ENCODE peak calls at places on chromosome 15, in seven cellular contexts. Z, V, Y, O, A, T and K are unnamed samples.

GRCh38 chr15:89353991-89354390 is 19.4 kb upstream of the POLG start:
- DNase-seq in Z (no peak), V (no peak), Y (no peak), O (no peak), A (no peak), T (no peak), K (no peak)

GRCh38 chr15:99711685-99712084 is 21.6 kb downstream of the LYSMD4 start:
- DNase-seq in Z (no peak), V (no peak), Y (no peak), O (no peak), A (no peak), T (no peak), K (no peak)

GRCh38 chr15:70328137-70329115 is 230.7 kb upstream of the TLE3 start:
- DNase-seq in Z (peak), V (peak), Y (peak), O (peak), A (peak), T (no peak), K (peak)

GRCh38 chr15:63628123-63628822 is 31.1 kb downstream of the FBXL22 start:
- DNase-seq in Z (no peak), V (no peak), Y (peak), O (no peak), A (no peak), T (no peak), K (no peak)

GRCh38 chr15:92614791-92615785 is 40.5 kb downstream of the FAM174B start:
- DNase-seq in Z (no peak), V (no peak), Y (no peak), O (no peak), A (no peak), T (peak), K (no peak)

GRCh38 chr15:33492434-33493052 is 181.8 kb downstream of the RYR3 start:
- DNase-seq in Z (no peak), V (no peak), Y (no peak), O (no peak), A (no peak), T (no peak), K (no peak)

GRCh38 chr15:55389276-55389631 is 18.9 kb downstream of the CCPG1 start:
- DNase-seq in Z (no peak), V (no peak), Y (no peak), O (no peak), A (no peak), T (no peak), K (no peak)

GRCh38 chr15:56249080-56249479 is 5.4 kb upstream of the RFX7 start:
- DNase-seq in Z (no peak), V (no peak), Y (peak), O (no peak), A (no peak), T (no peak), K (no peak)

GRCh38 chr15:25796395-25796794 is 66.7 kb downstream of the ATP10A start:
- DNase-seq in Z (no peak), V (no peak), Y (no peak), O (no peak), A (no peak), T (no peak), K (no peak)

GRCh38 chr15:35751421-35752133 is 205.6 kb upstream of the DPH6 start:
- DNase-seq in Z (peak), V (peak), Y (peak), O (peak), A (no peak), T (peak), K (peak)

GRCh38 chr15:65085990-65086679 is 9.6 kb downstream of the KBTBD13 start:
- DNase-seq in Z (no peak), V (peak), Y (no peak), O (peak), A (no peak), T (peak), K (peak)

GRCh38 chr15:52667597-52667996 is 11.6 kb downstream of the ATOSA start:
- DNase-seq in Z (no peak), V (no peak), Y (peak), O (no peak), A (no peak), T (no peak), K (no peak)

GRCh38 chr15:74053941-74054529 is 28.3 kb downstream of the GOLGA6A start:
- DNase-seq in Z (peak), V (peak), Y (peak), O (peak), A (peak), T (peak), K (peak)

GRCh38 chr15:73564255-73564654 is 68.9 kb downstream of the NPTN start:
- DNase-seq in Z (no peak), V (no peak), Y (peak), O (peak), A (peak), T (no peak), K (peak)

GRCh38 chr15:88704791-88705768 is 66.3 kb downstream of the ISG20 start:
- DNase-seq in Z (peak), V (peak), Y (peak), O (peak), A (no peak), T (peak), K (peak)

GRCh38 chr15:29922191-29922590 is 99.9 kb upstream of the TJP1 start:
- DNase-seq in Z (no peak), V (no peak), Y (no peak), O (no peak), A (no peak), T (no peak), K (no peak)
- H3K4me3 ChIP-seq in Z (no peak), V (no peak), Y (no peak), O (no peak), A (no peak), T (no peak), K (no peak)

DNA sequence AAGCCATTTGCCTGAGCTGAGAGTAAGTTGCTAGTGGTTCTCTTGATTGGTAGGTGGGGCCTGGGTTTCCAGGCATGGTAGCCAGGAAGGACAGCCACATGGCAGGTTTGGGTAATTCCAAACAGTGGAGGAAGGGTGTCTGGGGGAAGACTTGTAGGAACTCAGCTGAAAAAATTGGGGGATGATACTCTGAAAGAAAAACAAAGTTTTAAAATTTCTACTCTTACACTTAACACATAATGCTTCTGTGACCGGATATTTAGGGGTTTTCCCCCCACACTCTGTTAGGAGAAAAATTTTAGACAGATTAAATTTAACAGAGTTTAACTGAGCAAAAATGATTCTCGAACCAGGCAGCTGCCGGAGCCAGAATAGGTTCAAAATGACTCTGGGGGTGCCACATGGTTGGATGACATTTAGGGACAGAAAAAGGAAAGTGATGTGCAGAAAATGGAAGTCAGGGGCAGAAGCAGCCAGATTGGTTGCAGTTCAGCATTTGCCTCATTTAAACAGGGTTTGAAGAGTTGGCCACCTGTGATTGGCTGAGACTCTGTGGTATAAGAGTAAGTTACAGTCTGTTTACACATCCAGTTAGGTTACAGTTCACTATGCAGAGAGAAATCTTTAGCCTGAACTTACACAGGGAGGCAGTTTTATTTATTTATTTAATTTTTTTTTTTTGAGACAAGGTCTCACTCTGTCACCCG is 8.1 kb downstream of the B2M start:
- DNase-seq in Z (no peak), V (no peak), Y (no peak), O (peak), A (no peak), T (no peak), K (no peak)
- H3K4me3 ChIP-seq in Z (no peak), V (no peak), Y (no peak), O (no peak), A (no peak), T (no peak), K (no peak)

GRCh38 chr15:75817151-75817935 is 25.9 kb upstream of the UBE2Q2 start:
- DNase-seq in Z (no peak), V (no peak), Y (peak), O (no peak), A (no peak), T (no peak), K (no peak)
- H3K4me3 ChIP-seq in Z (no peak), V (peak), Y (no peak), O (peak), A (no peak), T (peak), K (no peak)

GRCh38 chr15:41494922-41495735 is 1.5 kb downstream of the ITPKA start:
- DNase-seq in Z (no peak), V (peak), Y (no peak), O (no peak), A (no peak), T (peak), K (no peak)
- H3K4me3 ChIP-seq in Z (no peak), V (no peak), Y (peak), O (no peak), A (peak), T (peak), K (peak)

DNA sequence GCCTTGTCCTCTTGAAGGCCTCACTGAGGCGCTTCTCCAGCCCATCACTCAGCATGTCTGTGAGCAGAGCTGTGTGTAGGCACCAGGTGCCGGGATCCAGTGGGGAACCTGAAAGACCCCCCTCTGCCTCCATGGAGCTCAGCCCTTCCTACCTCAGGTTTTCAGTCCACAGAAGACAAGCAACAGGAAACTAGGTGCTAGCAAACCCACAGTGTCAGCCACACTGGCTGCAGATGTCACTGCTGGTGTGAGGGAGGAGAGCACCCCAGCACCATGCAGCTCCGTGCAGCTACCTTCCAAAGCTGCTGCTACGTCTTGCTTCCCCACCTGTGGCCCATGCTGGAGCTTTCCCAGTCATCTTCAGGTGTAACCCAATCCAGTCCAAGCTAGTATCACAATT is 17.9 kb downstream of the PSTPIP1 start:
- DNase-seq in Z (no peak), V (no peak), Y (no peak), O (no peak), A (no peak), T (no peak), K (no peak)
- H3K4me3 ChIP-seq in Z (no peak), V (no peak), Y (no peak), O (no peak), A (no peak), T (no peak), K (no peak)

DNA sequence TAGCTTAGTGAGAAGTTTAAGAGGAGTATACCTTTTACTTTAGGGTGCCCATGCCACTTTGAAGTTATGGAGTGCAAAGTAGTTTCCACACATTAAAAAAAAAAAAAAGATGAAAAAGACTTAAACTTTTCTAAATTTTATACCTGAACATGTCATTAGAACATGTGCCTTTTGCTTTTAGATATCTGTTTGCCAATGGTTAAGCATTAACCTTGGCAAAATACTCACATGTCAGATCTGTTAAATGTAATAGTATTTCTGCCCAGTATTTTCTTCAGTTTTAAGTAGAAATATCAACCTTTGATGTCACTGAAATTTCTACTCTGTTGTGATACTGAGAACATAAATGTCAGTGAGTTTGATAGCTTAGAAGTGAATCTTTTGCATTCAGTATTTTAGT is 12.2 kb downstream of the ZFAND6 start:
- DNase-seq in Z (no peak), V (no peak), Y (no peak), O (no peak), A (no peak), T (no peak), K (no peak)
- H3K4me3 ChIP-seq in Z (no peak), V (no peak), Y (peak), O (peak), A (no peak), T (peak), K (no peak)

GRCh38 chr15:59999064-59999377 is 5.1 kb upstream of the FOXB1 start:
- DNase-seq in Z (no peak), V (no peak), Y (no peak), O (no peak), A (no peak), T (no peak), K (no peak)
- H3K4me3 ChIP-seq in Z (no peak), V (no peak), Y (no peak), O (no peak), A (no peak), T (no peak), K (no peak)